ENCODE peak calls at places on chromosomes 2 and 18, in nine cellular contexts. U, V, W, Q, P, M, T, A and O are unnamed samples.

GRCh38 chr18:77133920-77134496 is 1.4 kb upstream of the MBP start:
- DNase-seq in U (no peak), V (no peak), W (no peak), Q (no peak), P (peak; percentile 48), M (no peak), T (no peak), A (peak; percentile 64), O (peak; percentile 77)

GRCh38 chr2:144501118-144501517 is 18.8 kb downstream of the ZEB2 start:
- DNase-seq in U (no peak), V (no peak), W (no peak), Q (no peak), P (no peak), M (no peak), T (no peak), A (no peak), O (no peak)

GRCh38 chr2:161096336-161096735 is 63.9 kb upstream of the TANK start:
- DNase-seq in U (no peak), V (no peak), W (no peak), Q (no peak), P (no peak), M (no peak), T (no peak), A (no peak), O (no peak)

GRCh38 chr2:58428553-58429284 is 187.6 kb upstream of the FANCL start:
- DNase-seq in U (no peak), V (peak; percentile 74), W (no peak), Q (no peak), P (no peak), M (no peak), T (no peak), A (no peak), O (peak; percentile 35)

GRCh38 chr18:28149810-28150420 is 27.0 kb downstream of the CDH2 start:
- DNase-seq in U (no peak), V (no peak), W (no peak), Q (no peak), P (no peak), M (no peak), T (no peak), A (no peak), O (no peak)

GRCh38 chr2:60333264-60333663 is 220.2 kb downstream of the BCL11A start:
- DNase-seq in U (no peak), V (no peak), W (no peak), Q (no peak), P (no peak), M (no peak), T (no peak), A (no peak), O (no peak)

GRCh38 chr18:49052891-49053644 is 102.3 kb upstream of the SMAD7 start:
- DNase-seq in U (no peak), V (no peak), W (no peak), Q (peak; percentile 9), P (no peak), M (peak; percentile 25), T (no peak), A (no peak), O (no peak)

GRCh38 chr18:72830109-72830508 is 37.7 kb downstream of the NETO1 start:
- DNase-seq in U (no peak), V (peak; percentile 41), W (no peak), Q (no peak), P (no peak), M (no peak), T (no peak), A (no peak), O (no peak)

GRCh38 chr2:51953931-51954330 is 922.0 kb upstream of the NRXN1 start:
- DNase-seq in U (no peak), V (no peak), W (no peak), Q (no peak), P (no peak), M (no peak), T (no peak), A (no peak), O (no peak)

GRCh38 chr2:239726091-239726591 is 299.0 kb downstream of the NDUFA10 start:
- DNase-seq in U (no peak), V (no peak), W (no peak), Q (no peak), P (no peak), M (no peak), T (peak; percentile 64), A (peak; percentile 37), O (peak; percentile 34)

GRCh38 chr2:176092270-176093144 is at the start of gene HOXD13:
- DNase-seq in U (no peak), V (no peak), W (peak; percentile 17), Q (no peak), P (no peak), M (no peak), T (peak; percentile 60), A (peak; percentile 53), O (no peak)

GRCh38 chr2:60853512-60853911 is 27.9 kb upstream of the REL start:
- DNase-seq in U (no peak), V (no peak), W (no peak), Q (no peak), P (no peak), M (no peak), T (no peak), A (no peak), O (no peak)

GRCh38 chr2:99863236-99863913 is 279.0 kb downstream of the AFF3 start:
- DNase-seq in U (no peak), V (no peak), W (no peak), Q (no peak), P (no peak), M (no peak), T (no peak), A (no peak), O (no peak)

GRCh38 chr2:102615620-102616436 is 3.5 kb upstream of the SLC9A2 start:
- DNase-seq in U (no peak), V (peak; percentile 51), W (peak; percentile 74), Q (no peak), P (peak; percentile 24), M (no peak), T (no peak), A (peak; percentile 61), O (peak; percentile 78)

GRCh38 chr18:10928971-10929373 is 220.4 kb downstream of the PIEZO2 start:
- DNase-seq in U (no peak), V (no peak), W (no peak), Q (no peak), P (no peak), M (no peak), T (no peak), A (no peak), O (no peak)

GRCh38 chr2:239768031-239768800 is 256.9 kb downstream of the NDUFA10 start:
- DNase-seq in U (no peak), V (no peak), W (no peak), Q (no peak), P (no peak), M (no peak), T (peak; percentile 34), A (peak; percentile 35), O (peak; percentile 36)

GRCh38 chr18:730692-731091 is 18.3 kb upstream of the ENOSF1 start:
- DNase-seq in U (no peak), V (no peak), W (no peak), Q (no peak), P (no peak), M (no peak), T (no peak), A (no peak), O (no peak)

GRCh38 chr2:149330127-149331022 is at the start of gene LYPD6:
- DNase-seq in U (peak; percentile 62), V (peak; percentile 82), W (peak; percentile 84), Q (no peak), P (peak; percentile 38), M (no peak), T (peak; percentile 76), A (peak; percentile 84), O (peak; percentile 74)

GRCh38 chr2:3313845-3314375 is 63.7 kb downstream of the EIPR1 start:
- DNase-seq in U (no peak), V (no peak), W (no peak), Q (no peak), P (no peak), M (no peak), T (no peak), A (no peak), O (peak; percentile 44)

GRCh38 chr2:39127973-39128372 is 7.1 kb upstream of the SOS1 start:
- DNase-seq in U (no peak), V (no peak), W (no peak), Q (no peak), P (no peak), M (peak; percentile 39), T (no peak), A (no peak), O (no peak)

GRCh38 chr2:121699421-121700328 is 37.0 kb downstream of the NIFK start:
- DNase-seq in U (peak; percentile 63), V (no peak), W (peak; percentile 64), Q (peak; percentile 74), P (no peak), M (peak; percentile 68), T (no peak), A (no peak), O (peak; percentile 69)
- H3K4me3 ChIP-seq in U (no peak overlapping the region), V (no peak overlapping the region), W (peak overlapping the region; percentile 5), Q (peak overlapping the region; percentile 58), P (no peak overlapping the region), M (peak overlapping the region; percentile 34), T (no peak overlapping the region), A (peak overlapping the region; percentile 1), O (no peak overlapping the region)

DNA sequence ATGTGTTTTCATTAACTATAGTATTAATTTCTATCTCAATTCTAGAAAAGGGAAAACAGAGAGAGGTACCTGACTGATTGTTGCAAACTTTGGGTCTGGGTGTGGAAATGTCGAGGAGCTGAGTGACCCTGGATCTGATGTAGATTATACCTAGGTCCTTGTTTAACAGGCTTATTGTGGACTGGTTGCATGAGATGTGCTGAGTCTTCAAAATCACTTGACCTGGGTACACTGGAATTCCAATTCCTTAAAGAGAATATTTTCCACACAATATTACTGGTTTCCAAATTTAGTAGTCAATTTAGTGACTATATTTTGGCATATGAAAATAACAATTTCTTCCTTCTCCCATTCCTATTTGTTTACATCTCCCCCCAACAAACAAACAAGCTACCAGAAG is 13.6 kb downstream of the DUSP11 start:
- DNase-seq in U (no peak), V (no peak), W (no peak), Q (no peak), P (no peak), M (no peak), T (no peak), A (no peak), O (no peak)
- H3K36me3 ChIP-seq in U (peaks cover 69% of the 10 kb centered on the region), V (peaks cover 11% of the 10 kb centered on the region), W (peaks cover 100% of the 10 kb centered on the region), Q (peaks cover 39% of the 10 kb centered on the region), P (no peaks in the 10 kb centered on the region), M (peaks cover 34% of the 10 kb centered on the region), T (peaks cover 61% of the 10 kb centered on the region), A (peaks cover 77% of the 10 kb centered on the region), O (peaks cover 95% of the 10 kb centered on the region)

GRCh38 chr18:23143059-23143831 is 8.0 kb downstream of the CABLES1 start:
- DNase-seq in U (peak; percentile 82), V (no peak), W (no peak), Q (no peak), P (peak; percentile 59), M (no peak), T (peak; percentile 86), A (peak; percentile 59), O (peak; percentile 76)
- H3K27me3 ChIP-seq in U (no peaks in the 10 kb centered on the region), V (no peaks in the 10 kb centered on the region), W (no peaks in the 10 kb centered on the region), Q (no peaks in the 10 kb centered on the region), P (no peaks in the 10 kb centered on the region), M (no peaks in the 10 kb centered on the region), T (no peaks in the 10 kb centered on the region), A (no peaks in the 10 kb centered on the region), O (no peaks in the 10 kb centered on the region)

DNA sequence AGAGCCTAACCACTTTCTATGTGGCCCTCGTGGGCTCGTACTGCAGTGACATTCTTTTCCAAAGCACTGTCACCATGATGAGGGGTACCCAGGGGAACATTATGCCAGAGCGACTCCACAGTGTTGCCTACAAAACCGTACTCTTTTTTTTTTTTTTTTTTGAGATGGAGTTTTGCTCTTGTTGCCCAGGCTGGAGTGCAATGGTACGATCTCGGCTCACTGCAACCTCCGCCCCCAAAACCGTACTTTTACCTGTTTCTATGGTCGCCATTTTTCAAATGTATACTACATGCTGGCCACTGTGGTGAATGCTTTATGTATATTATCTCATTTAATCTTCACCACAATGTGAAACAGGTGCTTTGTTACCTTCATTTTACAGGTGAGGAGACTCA is 4.3 kb downstream of the PLEK start:
- DNase-seq in U (no peak), V (no peak), W (no peak), Q (no peak), P (no peak), M (no peak), T (no peak), A (no peak), O (no peak)
- H3K4me3 ChIP-seq in U (no peak overlapping the region), V (no peak overlapping the region), W (no peak overlapping the region), Q (peak overlapping the region; percentile 33), P (no peak overlapping the region), M (no peak overlapping the region), T (no peak overlapping the region), A (no peak overlapping the region), O (no peak overlapping the region)